ENCODE peak calls at places on chromosomes 5 and 9, in four cellular contexts. F is neuronal stem cell, L is fibroblast of the aortic adventitia, R is endothelial cell. A is an unnamed sample.

GRCh38 chr5:82327961-82328360 is 49.8 kb upstream of the RPS23 start:
- DNase-seq in L (peak; percentile 60), F (no peak), R (no peak), A (no peak)

GRCh38 chr9:12775373-12775962 is 648 bp downstream of the LURAP1L start:
- DNase-seq in L (no peak), R (peak; percentile 14), F (peak; percentile 47), A (peak; percentile 56)

GRCh38 chr5:10607023-10607665 is 43.3 kb downstream of the ANKRD33B start:
- DNase-seq in F (no peak), R (peak; percentile 31), L (no peak), A (peak; percentile 46)

GRCh38 chr5:7422262-7422661 is 26.3 kb downstream of the ADCY2 start:
- DNase-seq in F (no peak), L (no peak), R (no peak), A (no peak)

GRCh38 chr5:34849253-34849652 is 10.3 kb downstream of the TTC23L start:
- DNase-seq in R (no peak), F (no peak), L (no peak), A (no peak)

GRCh38 chr9:33254211-33254610 is 10.3 kb downstream of the BAG1 start:
- DNase-seq in R (no peak), F (no peak), L (no peak), A (no peak)

GRCh38 chr5:18772475-18772874 is 1138.2 kb downstream of the TAF11L14 start:
- DNase-seq in L (no peak), F (peak; percentile 3), R (no peak), A (no peak)

GRCh38 chr5:177601577-177602457 is 1.9 kb downstream of the B4GALT7 start:
- DNase-seq in R (no peak), L (peak; percentile 47), F (no peak), A (peak; percentile 20)

GRCh38 chr5:67350600-67351315 is 154.2 kb upstream of the CD180 start:
- DNase-seq in L (no peak), R (no peak), F (no peak), A (no peak)

GRCh38 chr5:125408582-125409069 is 662.2 kb upstream of the ZNF608 start:
- DNase-seq in L (peak; percentile 89), R (no peak), F (no peak), A (no peak)

GRCh38 chr9:117734523-117735314 is 30.5 kb downstream of the TLR4 start:
- DNase-seq in L (peak; percentile 67), F (no peak), R (no peak), A (no peak)

GRCh38 chr5:66722653-66723052 is 126.5 kb downstream of the MAST4 start:
- DNase-seq in L (no peak), R (no peak), F (no peak), A (no peak)

GRCh38 chr5:29744618-29745017 is 1448.9 kb upstream of the CDH6 start:
- DNase-seq in F (no peak), L (no peak), R (no peak), A (no peak)

GRCh38 chr5:56985941-56986630 is 34.2 kb upstream of the MIER3 start:
- DNase-seq in R (no peak), F (no peak), L (no peak), A (no peak)

GRCh38 chr5:9924614-9925013 is 294.5 kb upstream of the TAS2R1 start:
- DNase-seq in R (no peak), F (no peak), L (peak; percentile 97), A (no peak)

GRCh38 chr9:38380872-38381534 is 11.5 kb upstream of the ALDH1B1 start:
- DNase-seq in R (no peak), F (peak; percentile 32), L (no peak), A (no peak)

GRCh38 chr5:157351386-157352089 is 85.6 kb downstream of the CYFIP2 start:
- DNase-seq in F (no peak), L (no peak), R (no peak), A (no peak)

GRCh38 chr5:60677831-60678664 is 21.9 kb downstream of the DEPDC1B start:
- DNase-seq in F (no peak), L (peak; percentile 80), R (no peak), A (peak; percentile 24)

GRCh38 chr5:17799521-17799920 is 165.3 kb downstream of the TAF11L14 start:
- DNase-seq in F (no peak), L (no peak), R (no peak), A (no peak)

GRCh38 chr9:106310782-106311181 is 552.2 kb upstream of the ZNF462 start:
- DNase-seq in L (no peak), R (no peak), F (no peak), A (no peak)

GRCh38 chr5:180424094-180424493 is 70.1 kb upstream of the CNOT6 start:
- DNase-seq in F (no peak), L (no peak), R (no peak), A (no peak)

GRCh38 chr9:130770679-130771442 is 64.2 kb upstream of the ABL1 start:
- DNase-seq in R (no peak), L (peak; percentile 87), F (peak; percentile 39), A (peak; percentile 74)

GRCh38 chr9:136228107-136228875 is 17.3 kb downstream of the QSOX2 start:
- DNase-seq in F (no peak), R (no peak), L (peak; percentile 54), A (no peak)

GRCh38 chr9:137665697-137666504 is 47.1 kb downstream of the EHMT1 start:
- DNase-seq in L (peak; percentile 28), F (no peak), R (no peak), A (no peak)

GRCh38 chr5:148374693-148375360 is 8.9 kb upstream of the FBXO38 start:
- DNase-seq in R (peak; percentile 53), F (peak; percentile 33), L (peak; percentile 69), A (peak; percentile 82)

GRCh38 chr5:78495800-78496199 is 135.4 kb downstream of the SCAMP1 start:
- DNase-seq in L (no peak), F (no peak), R (no peak), A (no peak)

GRCh38 chr9:113622038-113622437 is 158.5 kb downstream of the RGS3 start:
- DNase-seq in R (no peak), L (peak; percentile 50), F (no peak), A (no peak)

GRCh38 chr5:174448041-174448440 is 276.3 kb upstream of the MSX2 start:
- DNase-seq in R (no peak), L (no peak), F (no peak), A (no peak)

GRCh38 chr5:90747175-90747574 is 188.6 kb downstream of the ADGRV1 start:
- DNase-seq in R (no peak), L (no peak), F (no peak), A (no peak)

GRCh38 chr5:75281716-75282465 is 45.2 kb upstream of the ANKRD31 start:
- DNase-seq in F (no peak), L (no peak), R (no peak), A (no peak)

GRCh38 chr5:141564216-141564692 is 54.5 kb downstream of the DIAPH1 start:
- DNase-seq in R (peak; percentile 63), F (peak; percentile 78), L (peak; percentile 98), A (peak; percentile 93)

GRCh38 chr5:58114324-58114723 is 345.6 kb downstream of the PLK2 start:
- DNase-seq in F (no peak), R (no peak), L (peak; percentile 47), A (no peak)

GRCh38 chr5:171625646-171626045 is 160.0 kb upstream of the SMIM23 start:
- DNase-seq in R (no peak), F (no peak), L (no peak), A (no peak)

GRCh38 chr9:128828719-128829452 is 708 bp downstream of the SPOUT1 start:
- DNase-seq in R (no peak), F (no peak), L (no peak), A (peak; percentile 38)

GRCh38 chr9:4738866-4739586 is 2.0 kb downstream of the AK3 start:
- DNase-seq in L (no peak), R (no peak), F (no peak), A (peak; percentile 20)

GRCh38 chr9:34501372-34501771 is 21.4 kb downstream of the ENHO start:
- DNase-seq in F (no peak), L (no peak), R (no peak), A (no peak)

GRCh38 chr5:60372786-60373185 is 327.2 kb downstream of the DEPDC1B start:
- DNase-seq in R (no peak), L (no peak), F (no peak), A (no peak)

GRCh38 chr9:86184125-86184524 is 75.3 kb downstream of the C9orf153 start:
- DNase-seq in L (no peak), R (no peak), F (no peak), A (no peak)

GRCh38 chr9:106220415-106220814 is 526.1 kb downstream of the TMEM38B start:
- DNase-seq in R (no peak), F (no peak), L (no peak), A (no peak)